ENCODE peak calls at places on chromosomes 5 and 9, in nine cellular contexts. L is neural progenitor cell; M is mammary epithelial cell; E is A673; H is stomach; A is CD8-positive, alpha-beta T cell; V is body of pancreas; O is fibroblast of lung; P is AG04450. R is an unnamed sample.

GRCh38 chr5:142012186-142012785 is 541 bp downstream of the GNPDA1 start:
- DNase-seq in L (peak; percentile 48), M (peak; percentile 27), E (peak; percentile 73), H (peak; percentile 43), A (peak; percentile 59), V (peak; percentile 34), O (no peak), P (no peak), R (no peak)

GRCh38 chr9:33781736-33782135 is 13.6 kb upstream of the PRSS3 start:
- DNase-seq in L (no peak), M (no peak), E (no peak), H (no peak), A (no peak), V (no peak), O (no peak), P (no peak), R (no peak)

GRCh38 chr9:120839146-120839545 is 3.6 kb downstream of the PSMD5 start:
- DNase-seq in L (no peak), M (no peak), E (no peak), H (no peak), A (no peak), V (no peak), O (peak; percentile 78), P (no peak), R (no peak)

GRCh38 chr5:123037104-123037418 is 536 bp upstream of the PPIC start:
- DNase-seq in L (no peak), M (no peak), E (no peak), H (no peak), A (no peak), V (no peak), O (no peak), P (no peak), R (no peak)

GRCh38 chr5:16456103-16456832 is 9.3 kb downstream of the ZNF622 start:
- DNase-seq in L (peak; percentile 83), M (peak; percentile 74), E (peak; percentile 84), H (no peak), A (no peak), V (peak; percentile 52), O (peak; percentile 77), P (peak; percentile 36), R (peak; percentile 34)

GRCh38 chr9:89182369-89182768 is 3.8 kb upstream of the SHC3 start:
- DNase-seq in L (no peak), M (no peak), E (no peak), H (no peak), A (no peak), V (no peak), O (no peak), P (no peak), R (no peak)

GRCh38 chr9:125172351-125172750 is 17.3 kb downstream of the PPP6C start:
- DNase-seq in L (no peak), M (no peak), E (peak; percentile 78), H (no peak), A (no peak), V (no peak), O (peak; percentile 34), P (no peak), R (no peak)

GRCh38 chr9:121721770-121722169 is 70.3 kb downstream of the DAB2IP start:
- DNase-seq in L (peak; percentile 43), M (no peak), E (no peak), H (no peak), A (no peak), V (no peak), O (no peak), P (no peak), R (no peak)

GRCh38 chr5:173530547-173530946 is 85.9 kb downstream of the BOD1 start:
- DNase-seq in L (peak; percentile 30), M (peak; percentile 4), E (peak; percentile 38), H (no peak), A (no peak), V (no peak), O (no peak), P (no peak), R (no peak)
- TF ChIP-seq CTCF in L (peak; percentile 24), M (peak; percentile 2), E (peak; percentile 37), H (no peak), A (no peak), V (no peak), O (no peak), P (no peak), R (peak; percentile 60)

GRCh38 chr5:81850932-81851331 is 100.0 kb upstream of the SSBP2 start:
- DNase-seq in L (no peak), M (no peak), E (no peak), H (no peak), A (no peak), V (no peak), O (no peak), P (no peak), R (no peak)
- H3K4me3 ChIP-seq in L (peak overlapping the region; percentile 46), M (no peak overlapping the region), E (no peak overlapping the region), H (peak overlapping the region; percentile 53), A (peak overlapping the region; percentile 68), V (no peak overlapping the region), O (peak overlapping the region; percentile 27), P (no peak overlapping the region), R (no peak overlapping the region)

DNA sequence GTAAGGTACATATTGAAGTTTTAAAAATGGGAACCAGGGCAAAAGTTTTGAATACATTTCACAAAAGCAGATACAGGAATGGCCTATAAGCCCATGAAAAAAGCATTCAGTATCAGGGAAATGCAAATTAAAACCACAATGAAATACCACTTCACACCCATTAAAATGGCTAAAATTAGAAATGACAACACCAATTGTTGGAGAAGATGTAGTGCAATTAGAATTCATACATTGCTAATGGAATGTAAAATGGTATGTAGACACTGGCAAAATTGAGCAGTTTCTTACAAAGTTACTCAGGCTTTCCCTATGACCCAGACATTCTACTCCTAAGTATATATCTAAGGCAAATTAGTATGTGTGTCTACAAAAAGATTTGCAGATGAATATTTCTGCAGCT is 34.2 kb downstream of the CDC14B start:
- DNase-seq in L (no peak), M (no peak), E (no peak), H (no peak), A (no peak), V (no peak), O (peak; percentile 64), P (no peak), R (no peak)
- H3K27me3 ChIP-seq in L (no peaks in the 10 kb centered on the region), M (no peaks in the 10 kb centered on the region), E (no peaks in the 10 kb centered on the region), H (no peaks in the 10 kb centered on the region), A (no peaks in the 10 kb centered on the region), V (no peaks in the 10 kb centered on the region), O (no peaks in the 10 kb centered on the region), P (no peaks in the 10 kb centered on the region), R (no peaks in the 10 kb centered on the region)

DNA sequence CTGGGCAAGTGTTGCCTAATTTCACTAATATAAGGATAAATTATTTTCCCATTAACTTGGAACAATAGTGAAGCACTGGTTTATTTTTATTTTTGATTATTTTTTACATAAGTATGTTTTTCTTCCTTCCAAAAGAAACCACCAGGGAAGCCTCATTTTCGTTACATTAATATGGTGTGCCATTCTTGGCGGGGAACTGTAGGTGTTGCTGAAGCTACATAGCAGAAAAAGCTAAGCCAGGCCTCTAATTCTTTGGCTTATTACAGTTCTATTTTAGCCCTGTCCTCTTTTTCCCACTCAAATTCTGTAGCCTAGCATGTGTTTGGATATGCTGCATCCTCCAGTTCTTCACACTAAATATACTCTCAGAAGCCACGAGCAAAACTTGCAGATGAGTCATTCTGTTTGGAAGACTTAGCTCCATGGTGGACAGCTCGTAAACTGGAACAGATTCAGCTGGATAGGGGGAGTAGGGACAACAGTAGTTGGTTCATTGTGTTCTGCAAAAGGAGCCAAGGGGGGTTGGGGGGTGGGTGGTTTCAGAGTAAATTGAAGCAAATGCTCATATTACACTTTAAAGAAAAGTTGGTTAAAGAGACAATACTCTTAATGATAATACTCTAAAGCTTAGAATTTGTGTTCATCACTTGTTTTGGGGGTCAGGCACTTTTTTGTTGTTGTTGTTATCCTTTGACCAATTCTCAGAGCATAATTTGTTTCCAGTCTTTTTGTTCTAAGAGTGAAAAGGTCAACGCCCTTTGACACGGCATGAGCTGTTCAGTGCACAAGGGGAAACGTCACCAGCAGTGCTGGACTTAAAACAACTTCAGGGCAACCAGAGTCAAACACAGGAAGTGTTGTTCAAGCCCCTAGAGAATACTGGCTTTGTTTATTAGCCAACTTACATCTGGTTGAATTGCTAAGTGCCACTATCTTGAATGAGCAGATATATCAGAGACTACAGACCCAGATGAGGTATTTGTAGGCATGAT is 369.2 kb downstream of the TMEM161B start:
- DNase-seq in L (peak; percentile 88), M (no peak), E (peak; percentile 68), H (no peak), A (no peak), V (peak; percentile 27), O (peak; percentile 80), P (no peak), R (no peak)
- TF ChIP-seq CTCF in L (peak; percentile 37), M (no peak), E (peak; percentile 50), H (no peak), A (no peak), V (no peak), O (no peak), P (no peak), R (no peak)

DNA sequence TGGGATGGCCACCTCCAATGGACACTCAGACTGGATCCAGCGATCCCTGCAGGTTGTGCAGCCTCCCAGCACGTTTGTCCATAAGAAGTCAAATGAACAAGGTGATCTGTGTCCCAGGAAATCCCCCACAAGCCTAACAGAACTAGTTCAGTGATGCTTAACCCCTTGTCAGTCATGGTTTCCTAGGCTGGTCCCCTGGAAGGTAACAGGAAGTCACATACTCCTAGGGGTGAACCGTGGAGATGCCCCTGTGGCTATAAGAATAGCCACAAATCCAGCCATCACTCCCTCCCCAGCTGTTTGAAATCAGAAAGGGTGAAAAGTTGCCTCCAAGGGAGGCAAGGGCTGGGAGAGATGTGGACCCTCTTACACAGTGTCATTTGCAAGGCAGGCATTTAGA is 22.5 kb downstream of the PAX5 start:
- DNase-seq in L (no peak), M (no peak), E (no peak), H (no peak), A (no peak), V (no peak), O (no peak), P (no peak), R (no peak)
- H3K4me3 ChIP-seq in L (no peak overlapping the region), M (no peak overlapping the region), E (no peak overlapping the region), H (no peak overlapping the region), A (no peak overlapping the region), V (no peak overlapping the region), O (no peak overlapping the region), P (no peak overlapping the region), R (peak overlapping the region; percentile 42)

DNA sequence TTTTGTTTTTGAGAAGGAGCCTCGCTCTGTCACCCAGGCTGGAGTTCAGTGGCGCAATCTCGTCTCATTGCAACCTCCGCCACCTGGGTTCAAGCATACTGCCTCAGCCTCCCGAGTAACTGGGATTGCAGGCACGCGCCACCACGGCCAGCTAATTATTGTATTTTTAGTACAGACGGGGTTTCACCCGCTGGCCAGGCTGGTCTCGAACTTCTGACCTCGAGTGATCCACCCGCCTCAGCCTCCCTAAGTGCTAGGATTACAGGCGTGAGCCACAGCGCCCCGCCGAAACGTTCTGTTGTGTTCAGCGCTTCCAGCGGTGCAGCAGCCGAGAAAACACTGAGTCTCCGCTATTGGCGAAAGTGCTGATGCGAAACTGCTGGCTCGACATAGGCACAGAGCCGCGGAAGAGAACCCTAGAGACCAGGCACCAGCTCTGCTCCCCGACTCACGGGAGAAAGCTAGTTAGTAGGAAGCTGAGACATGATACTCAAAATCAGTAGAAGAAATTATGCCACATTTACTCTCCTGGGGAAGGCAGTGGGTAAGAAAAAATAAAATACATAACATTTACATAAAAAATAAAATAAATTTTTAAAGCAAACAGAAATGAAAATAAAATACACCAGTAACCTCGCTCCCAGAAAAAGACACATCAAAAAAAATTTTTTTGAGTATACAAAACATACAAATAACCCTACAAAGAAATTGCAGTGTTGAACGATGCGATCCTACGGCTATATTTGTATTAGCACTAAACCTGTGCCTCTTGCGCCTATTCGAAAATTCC is 31.6 kb downstream of the ANXA2R start:
- DNase-seq in L (peak; percentile 93), M (peak; percentile 50), E (peak; percentile 98), H (peak; percentile 75), A (peak; percentile 93), V (peak; percentile 81), O (peak; percentile 93), P (peak; percentile 79), R (peak; percentile 87)
- H3K27me3 ChIP-seq in L (peaks cover 88% of the 10 kb centered on the region), M (no peaks in the 10 kb centered on the region), E (no peaks in the 10 kb centered on the region), H (peaks cover 43% of the 10 kb centered on the region), A (no peaks in the 10 kb centered on the region), V (no peaks in the 10 kb centered on the region), O (no peaks in the 10 kb centered on the region), P (no peaks in the 10 kb centered on the region), R (no peaks in the 10 kb centered on the region)

R was measured in GM06990.